ENCODE peak calls at places on chromosomes 5 and 9, in seven cellular contexts. X is HCT116, K is H1, B is HepG2, L is GM12878, G is K562, T is SK-N-SH. U is an unnamed sample.

GRCh38 chr9:20353529-20353928 is 268.8 kb downstream of the MLLT3 start:
- DNase-seq in B (no peak), T (no peak), K (no peak), X (no peak), L (no peak), G (no peak), U (no peak)

GRCh38 chr9:5509573-5509972 is 758 bp upstream of the PDCD1LG2 start:
- DNase-seq in L (no peak), K (no peak), G (no peak), B (no peak), X (peak; percentile 3), T (no peak), U (no peak)

GRCh38 chr5:142280066-142281011 is 44.5 kb downstream of the SPRY4 start:
- DNase-seq in G (peak; percentile 78), T (peak; percentile 47), B (peak; percentile 83), X (no peak), L (no peak), K (no peak), U (no peak)

GRCh38 chr9:89661956-89662717 is 57.3 kb downstream of the GADD45G start:
- DNase-seq in G (peak; percentile 24), B (peak; percentile 75), X (peak; percentile 35), K (peak; percentile 71), L (no peak), T (peak; percentile 96), U (peak; percentile 97)

GRCh38 chr5:1919750-1920149 is 37.0 kb upstream of the IRX4 start:
- DNase-seq in K (no peak), G (no peak), B (no peak), X (no peak), L (no peak), T (no peak), U (no peak)

GRCh38 chr9:109906766-109907382 is 126.9 kb downstream of the PALM2AKAP2 start:
- DNase-seq in X (no peak), G (no peak), K (no peak), B (peak; percentile 8), L (no peak), T (no peak), U (no peak)

GRCh38 chr5:40046792-40047191 is 622.0 kb upstream of the DAB2 start:
- DNase-seq in B (no peak), X (no peak), G (no peak), L (no peak), K (no peak), T (no peak), U (no peak)

GRCh38 chr9:121288874-121289553 is 21.1 kb downstream of the GSN start:
- DNase-seq in L (no peak), B (peak; percentile 83), X (no peak), G (no peak), T (no peak), K (no peak), U (peak; percentile 82)

GRCh38 chr5:92944903-92945629 is 636.0 kb downstream of the NR2F1-AS1 start:
- DNase-seq in X (no peak), G (no peak), B (peak; percentile 83), L (no peak), T (no peak), K (no peak), U (no peak)

GRCh38 chr5:118196229-118196628 is 792.1 kb downstream of the DTWD2 start:
- DNase-seq in K (no peak), B (no peak), G (no peak), L (no peak), T (no peak), X (no peak), U (no peak)

GRCh38 chr5:83374547-83374946 is 97.0 kb upstream of the VCAN start:
- DNase-seq in T (no peak), K (no peak), G (no peak), L (no peak), X (no peak), B (no peak), U (no peak)

GRCh38 chr5:137609122-137609521 is 110.0 kb upstream of the SPOCK1 start:
- DNase-seq in X (no peak), K (no peak), L (no peak), T (no peak), G (no peak), B (no peak), U (no peak)

GRCh38 chr5:53191766-53192165 is 82.2 kb upstream of the MOCS2 start:
- DNase-seq in X (no peak), B (no peak), T (no peak), L (no peak), K (no peak), G (no peak), U (no peak)

GRCh38 chr9:18366184-18366583 is 107.8 kb upstream of the ADAMTSL1 start:
- DNase-seq in K (no peak), G (no peak), T (no peak), L (no peak), X (no peak), B (no peak), U (no peak)

GRCh38 chr5:159100022-159100927 is 559 bp upstream of the EBF1 start:
- DNase-seq in G (peak; percentile 92), K (peak; percentile 75), L (peak; percentile 81), X (peak; percentile 7), B (no peak), T (peak; percentile 94), U (peak; percentile 81)

GRCh38 chr9:129889936-129890717 is 54.9 kb downstream of the USP20 start:
- DNase-seq in T (no peak), G (no peak), L (peak; percentile 31), K (peak; percentile 53), X (no peak), B (no peak), U (peak; percentile 86)

GRCh38 chr5:133807348-133807747 is 161.1 kb downstream of the C5orf15 start:
- DNase-seq in T (no peak), B (no peak), K (no peak), L (no peak), X (no peak), G (no peak), U (no peak)

GRCh38 chr9:125968975-125969374 is 221.8 kb downstream of the PBX3 start:
- DNase-seq in B (no peak), L (no peak), X (no peak), K (no peak), T (no peak), G (no peak), U (no peak)

GRCh38 chr5:111386832-111387162 is 125.5 kb downstream of the STARD4 start:
- DNase-seq in G (no peak), T (no peak), L (no peak), B (no peak), K (no peak), X (no peak), U (no peak)

DNA sequence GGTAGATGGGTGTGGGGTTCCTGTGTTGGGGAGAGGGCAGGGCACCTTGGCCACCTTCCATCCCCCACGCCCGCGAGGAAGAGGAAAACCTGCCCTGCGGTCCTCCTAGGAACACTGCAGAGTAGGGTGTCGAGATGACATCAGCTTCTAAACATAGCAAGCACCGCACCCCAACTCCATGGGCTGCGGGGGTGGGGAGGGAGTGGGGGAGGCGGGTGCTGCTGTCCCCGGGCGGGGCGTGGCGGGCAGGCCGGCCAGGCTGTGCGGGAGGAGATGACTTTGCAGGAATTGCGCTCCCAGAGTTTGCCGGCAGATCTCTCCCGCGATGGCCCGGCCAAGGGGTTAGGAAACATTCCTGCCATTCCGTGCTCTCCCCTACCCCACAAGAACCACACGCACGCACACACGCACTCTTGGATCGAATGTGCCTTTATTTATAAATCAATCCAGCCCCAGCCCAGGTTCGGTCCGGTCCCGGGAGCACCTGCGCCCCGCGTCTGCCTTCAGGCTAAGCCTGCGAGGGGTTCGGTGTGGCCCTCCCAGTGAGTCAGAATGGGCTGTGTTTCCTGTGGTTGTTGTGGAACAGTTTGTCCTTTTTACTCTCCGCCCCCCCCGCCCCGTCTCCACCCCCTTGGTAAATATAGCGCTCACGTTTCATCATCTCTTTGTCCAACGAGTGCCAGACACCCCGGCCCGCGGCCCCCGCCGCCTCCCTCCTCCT is 5.2 kb upstream of the KLF9 start:
- DNase-seq in X (peak; percentile 85), T (peak; percentile 85), L (peak; percentile 47), G (peak; percentile 89), K (peak; percentile 27), B (peak; percentile 91), U (peak; percentile 42)
- H3K4me1 ChIP-seq in X (peaks cover 66% of the 10 kb centered on the region), T (peaks cover 21% of the 10 kb centered on the region), L (peaks cover 14% of the 10 kb centered on the region), G (peaks cover 24% of the 10 kb centered on the region), K (peaks cover 4% of the 10 kb centered on the region), B (peaks cover 39% of the 10 kb centered on the region), U (peaks cover 4% of the 10 kb centered on the region)

DNA sequence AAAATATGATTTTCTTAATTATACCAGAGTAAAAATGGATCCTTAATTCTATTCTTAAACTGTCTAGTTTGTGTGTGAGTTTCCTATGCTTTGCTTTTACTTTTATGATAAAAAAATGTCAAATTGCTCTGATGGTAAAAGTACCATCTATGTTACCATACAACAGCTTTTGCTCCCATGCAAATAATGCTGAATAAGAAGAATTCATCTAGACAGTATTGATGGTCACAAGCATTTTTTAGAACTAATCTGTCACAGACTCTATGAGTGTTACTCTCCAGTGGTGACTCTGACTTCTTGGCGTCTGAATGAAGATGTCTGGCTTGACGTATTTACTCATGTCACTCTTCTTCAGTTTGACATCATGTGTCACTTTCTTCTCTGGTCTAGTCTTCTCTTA is 608.1 kb upstream of the RORB start:
- DNase-seq in X (no peak), L (no peak), B (no peak), T (no peak), G (no peak), K (no peak), U (no peak)
- TF ChIP-seq YY1 in X (no peak), L (no peak), B (no peak), T (no peak), G (no peak), K (no peak), U (no peak)

GRCh38 chr9:14348241-14349140 is 34.5 kb upstream of the NFIB start:
- DNase-seq in K (no peak), T (peak; percentile 16), X (no peak), L (no peak), B (no peak), G (no peak), U (no peak)
- H3K4me1 ChIP-seq in K (peaks cover 13% of the 10 kb centered on the region), T (no peaks in the 10 kb centered on the region), X (no peaks in the 10 kb centered on the region), L (no peaks in the 10 kb centered on the region), B (peaks cover 27% of the 10 kb centered on the region), G (no peaks in the 10 kb centered on the region), U (peaks cover 10% of the 10 kb centered on the region)

DNA sequence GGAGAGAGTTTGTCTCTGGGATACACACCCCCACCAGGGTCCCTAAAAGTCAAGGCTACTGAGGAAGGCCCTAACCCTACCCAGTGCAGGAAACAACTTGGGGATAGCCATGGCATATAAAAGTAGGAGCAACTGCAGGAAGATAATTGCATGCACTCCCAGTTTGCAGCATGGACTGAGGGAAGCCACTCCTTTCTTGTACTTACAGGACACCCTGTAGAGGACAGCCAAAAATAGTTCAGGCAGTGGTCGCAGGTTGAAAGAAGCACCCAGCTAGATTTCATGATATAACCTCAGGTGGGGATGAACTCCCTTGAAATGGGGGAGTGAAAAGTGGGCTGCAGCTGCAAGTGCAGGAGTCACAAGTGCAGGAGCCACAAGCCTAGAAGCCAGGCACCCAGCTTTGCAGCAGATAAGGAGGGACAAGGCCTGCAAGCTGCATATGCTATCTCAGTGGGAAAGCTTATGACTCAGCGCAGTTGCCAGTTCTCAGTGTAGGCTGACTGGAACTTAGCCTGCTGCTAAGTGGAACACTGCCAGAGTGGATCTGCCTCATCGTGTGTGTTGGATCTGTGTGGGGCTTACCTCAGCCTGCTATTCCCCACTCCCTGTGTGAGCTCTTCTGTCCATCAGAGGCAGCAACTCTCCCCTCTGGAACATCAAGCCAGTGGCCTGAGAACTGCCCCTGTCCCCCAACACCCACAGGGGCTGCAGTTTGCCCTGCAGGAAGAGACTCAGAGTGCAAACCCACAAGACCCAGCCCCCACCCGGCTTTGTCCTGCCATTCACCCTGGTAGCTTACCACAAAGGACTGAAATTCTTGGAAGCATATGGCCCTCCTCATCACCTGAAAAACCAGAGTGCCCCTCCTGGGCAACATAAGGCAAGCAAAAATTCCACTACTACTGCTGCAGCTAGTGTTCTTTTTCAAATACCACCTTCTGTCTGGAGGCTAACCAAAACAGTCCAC is 42.7 kb downstream of the CYLC2 start:
- DNase-seq in T (no peak), B (no peak), G (no peak), X (no peak), L (no peak), K (no peak), U (no peak)
- TF ChIP-seq YY1 in T (no peak), B (no peak), G (no peak), X (no peak), L (no peak), K (no peak), U (no peak)

GRCh38 chr9:14258156-14258555 is 55.8 kb downstream of the NFIB start:
- DNase-seq in B (no peak), G (no peak), L (no peak), K (no peak), T (no peak), X (no peak), U (no peak)
- H3K4me1 ChIP-seq in B (no peaks in the 10 kb centered on the region), G (no peaks in the 10 kb centered on the region), L (no peaks in the 10 kb centered on the region), K (peaks cover 6% of the 10 kb centered on the region), T (peaks cover 22% of the 10 kb centered on the region), X (no peaks in the 10 kb centered on the region), U (no peaks in the 10 kb centered on the region)